ENCODE peak calls at places on chromosomes 1 and 21, in eight cellular contexts. E is T-helper 1 cell; U is CD8-positive, alpha-beta memory T cell; H is EL; I is HT-29; Z is LHCN-M2; M is activated T-cell treated with anti-CD3 and anti-CD28 coated beads for 1 hour; W is H1. O is an unnamed sample.

GRCh38 chr1:193448682-193449461 is 262.5 kb upstream of the B3GALT2 start:
- DNase-seq in E (no peak), U (no peak), H (no peak), I (no peak), Z (no peak), M (no peak), W (no peak), O (no peak)

GRCh38 chr1:226523646-226524406 is 24.7 kb upstream of the STUM start:
- DNase-seq in E (no peak), U (no peak), H (no peak), I (no peak), Z (no peak), M (no peak), W (no peak), O (no peak)

GRCh38 chr1:217333939-217334338 is 297.0 kb downstream of the GPATCH2 start:
- DNase-seq in E (no peak), U (no peak), H (peak; percentile 39), I (peak; percentile 30), Z (peak; percentile 35), M (no peak), W (peak; percentile 58), O (no peak)

GRCh38 chr1:96887501-96887900 is 165.9 kb downstream of the PTBP2 start:
- DNase-seq in E (no peak), U (no peak), H (no peak), I (no peak), Z (no peak), M (no peak), W (no peak), O (no peak)

GRCh38 chr1:18443573-18444520 is 36.9 kb upstream of the KLHDC7A start:
- DNase-seq in E (no peak), U (no peak), H (no peak), I (no peak), Z (no peak), M (no peak), W (no peak), O (no peak)

GRCh38 chr1:228986093-228986904 is 251.0 kb downstream of the RHOU start:
- DNase-seq in E (no peak), U (no peak), H (no peak), I (no peak), Z (no peak), M (no peak), W (no peak), O (peak; percentile 56)

GRCh38 chr1:220954321-220954720 is 75.1 kb downstream of the HLX start:
- DNase-seq in E (no peak), U (no peak), H (no peak), I (no peak), Z (peak; percentile 45), M (no peak), W (no peak), O (no peak)

GRCh38 chr1:167060141-167061072 is 29.8 kb downstream of the GPA33 start:
- DNase-seq in E (no peak), U (no peak), H (no peak), I (peak; percentile 25), Z (no peak), M (no peak), W (no peak), O (no peak)

GRCh38 chr21:19508442-19508841 is 1104.9 kb upstream of the TMPRSS15 start:
- DNase-seq in E (no peak), U (no peak), H (no peak), I (no peak), Z (no peak), M (no peak), W (no peak), O (no peak)

GRCh38 chr1:221408117-221408516 is 333.8 kb downstream of the DUSP10 start:
- DNase-seq in E (no peak), U (no peak), H (no peak), I (no peak), Z (no peak), M (no peak), W (no peak), O (no peak)

GRCh38 chr1:71463144-71463543 is 382.3 kb upstream of the ZRANB2 start:
- DNase-seq in E (no peak), U (no peak), H (peak; percentile 43), I (no peak), Z (peak; percentile 41), M (no peak), W (no peak), O (no peak)

GRCh38 chr1:172717722-172718455 is 59.0 kb downstream of the FASLG start:
- DNase-seq in E (no peak), U (no peak), H (no peak), I (peak; percentile 45), Z (no peak), M (no peak), W (no peak), O (no peak)

GRCh38 chr1:75615664-75616435 is 4.9 kb upstream of the SLC44A5 start:
- DNase-seq in E (no peak), U (no peak), H (peak; percentile 35), I (no peak), Z (no peak), M (no peak), W (no peak), O (no peak)

GRCh38 chr1:42765832-42766722 is 751 bp downstream of the P3H1 start:
- DNase-seq in E (peak; percentile 19), U (peak; percentile 6), H (peak; percentile 88), I (peak; percentile 64), Z (peak; percentile 84), M (no peak), W (no peak), O (peak; percentile 28)